ENCODE peak calls at places on chromosome 14, in seven cellular contexts. X is endothelial cell of umbilical vein, R is K562, D is HCT116, S is SK-N-SH, G is HepG2, B is GM12878. M is an unnamed sample.
A peak's percentile ranks its signal among the peaks of the same experiment; 100 is the strongest.

GRCh38 chr14:76050797-76051392 is 65.3 kb downstream of the IFT43 start:
- DNase-seq in X (peak; percentile 72), G (peak; percentile 47), B (peak; percentile 21), R (peak; percentile 39), S (peak; percentile 63), D (peak; percentile 21), M (peak; percentile 75)

GRCh38 chr14:30214456-30215090 is 286.9 kb upstream of the PRKD1 start:
- DNase-seq in B (peak; percentile 8), D (peak; percentile 8), S (peak; percentile 3), X (peak; percentile 65), R (peak; percentile 7), G (peak; percentile 75), M (peak; percentile 75)

GRCh38 chr14:98548071-98548686 is 723.8 kb downstream of the BCL11B start:
- DNase-seq in B (no peak), R (no peak), X (no peak), G (no peak), D (no peak), S (no peak), M (no peak)

GRCh38 chr14:53663709-53664108 is 292.9 kb downstream of the BMP4 start:
- DNase-seq in X (peak; percentile 51), D (peak; percentile 47), S (no peak), R (no peak), G (peak; percentile 76), B (no peak), M (peak; percentile 75)

GRCh38 chr14:103725001-103725682 is 9.5 kb downstream of the ZFYVE21 start:
- DNase-seq in X (no peak), R (no peak), G (no peak), B (no peak), S (no peak), D (no peak), M (no peak)

GRCh38 chr14:91261115-91261514 is 16.6 kb upstream of the GPR68 start:
- DNase-seq in G (no peak), R (no peak), D (no peak), S (no peak), X (no peak), B (no peak), M (no peak)

GRCh38 chr14:68297871-68298468 is 478.4 kb downstream of the RAD51B start:
- DNase-seq in R (no peak), B (no peak), X (peak; percentile 58), S (no peak), D (no peak), G (peak; percentile 49), M (peak; percentile 77)

GRCh38 chr14:104792101-104792884 is 3.3 kb downstream of the AKT1 start:
- DNase-seq in X (peak; percentile 26), G (no peak), S (no peak), B (no peak), D (no peak), R (no peak), M (no peak)

GRCh38 chr14:60753264-60754126 is 18.9 kb downstream of the MNAT1 start:
- DNase-seq in R (no peak), S (no peak), X (no peak), G (no peak), B (peak; percentile 87), D (no peak), M (no peak)

GRCh38 chr14:73997944-73998451 is 21.1 kb downstream of the ENTPD5 start:
- DNase-seq in B (no peak), G (peak; percentile 37), X (no peak), R (no peak), S (no peak), D (no peak), M (no peak)

GRCh38 chr14:55938249-55938791 is 179.9 kb upstream of the PELI2 start:
- DNase-seq in B (no peak), S (no peak), X (peak; percentile 24), R (no peak), D (no peak), G (no peak), M (no peak)

GRCh38 chr14:67938046-67938445 is 118.5 kb downstream of the RAD51B start:
- DNase-seq in G (no peak), B (no peak), D (no peak), S (no peak), R (no peak), X (no peak), M (peak; percentile 5)

GRCh38 chr14:104844306-104845032 is 20.6 kb upstream of the CEP170B start:
- DNase-seq in D (no peak), S (no peak), B (no peak), R (no peak), X (no peak), G (no peak), M (peak; percentile 55)

GRCh38 chr14:66403183-66403582 is 83.0 kb upstream of the CCDC196 start:
- DNase-seq in G (peak; percentile 40), B (no peak), X (peak; percentile 27), R (no peak), D (no peak), S (no peak), M (peak; percentile 52)

GRCh38 chr14:75690010-75690409 is 29.0 kb downstream of the TTLL5 start:
- DNase-seq in R (no peak), D (no peak), G (no peak), X (peak; percentile 66), B (no peak), S (no peak), M (no peak)

DNA sequence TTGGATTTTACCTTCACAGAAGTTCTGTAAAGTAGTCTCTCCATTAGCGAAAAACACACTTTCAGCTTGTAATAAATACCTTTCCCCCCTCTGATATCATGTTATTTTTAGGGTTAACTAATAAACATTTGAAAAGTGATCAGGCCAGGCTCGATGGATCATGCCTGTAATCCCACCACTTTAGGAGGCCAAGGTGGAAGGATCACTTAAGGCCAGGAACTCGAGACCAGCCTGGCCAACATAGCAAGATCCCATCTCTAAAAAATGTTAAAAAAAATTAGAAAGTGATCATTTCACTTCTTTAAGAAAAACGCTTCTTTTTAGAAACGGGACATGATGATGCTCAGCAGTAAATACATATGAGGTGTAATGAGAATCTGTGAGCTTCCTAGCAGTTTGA is 2.0 kb downstream of the CDKL1 start:
- DNase-seq in B (no peak), R (no peak), D (no peak), S (no peak), X (no peak), G (no peak), M (no peak)
- H3K27ac ChIP-seq in B (no peak overlapping the region), R (no peak overlapping the region), D (no peak overlapping the region), S (no peak overlapping the region), X (no peak overlapping the region), G (no peak overlapping the region), M (no peak overlapping the region)

DNA sequence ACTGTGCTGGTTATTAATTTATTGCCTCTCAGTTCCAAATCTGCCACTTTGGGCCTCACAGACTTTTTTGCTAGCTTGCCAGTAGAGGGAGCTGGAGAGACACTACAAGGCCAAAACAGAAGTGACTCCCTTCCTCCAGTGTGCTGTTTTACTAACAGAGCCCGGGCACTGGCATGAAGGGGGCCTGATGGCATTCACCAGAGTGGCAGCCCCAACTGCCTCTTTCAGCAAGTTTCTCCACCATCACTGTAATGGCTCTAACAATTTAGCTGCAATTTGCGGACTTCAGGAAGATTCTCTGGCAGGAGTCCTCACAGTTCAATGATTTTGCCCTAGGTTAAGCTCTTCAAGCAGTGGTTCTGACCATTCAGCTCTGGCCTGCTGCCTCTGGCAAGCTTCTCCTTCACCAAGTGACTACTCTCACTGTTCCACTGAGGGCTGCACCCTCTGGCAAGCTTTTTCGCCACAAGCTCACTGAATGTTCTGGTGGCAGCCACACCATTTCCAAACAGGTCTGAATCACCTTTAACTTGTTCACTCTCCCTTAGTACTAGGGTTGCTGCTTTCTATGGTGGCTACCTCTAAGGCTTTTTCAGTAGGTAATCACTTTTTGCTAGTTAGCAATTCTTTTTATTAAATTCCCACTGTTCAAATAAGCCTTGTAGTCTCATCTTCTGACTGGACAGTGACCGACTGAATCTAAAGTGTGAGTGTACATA is 104.9 kb downstream of the ZC3H14 start:
- DNase-seq in B (peak; percentile 25), X (peak; percentile 64), G (peak; percentile 70), D (peak; percentile 68), R (peak; percentile 25), S (peak; percentile 63), M (peak; percentile 89)
- H3K4me2 ChIP-seq in B (peak overlapping the region; percentile 84), X (no peak overlapping the region), G (peak overlapping the region; percentile 58), D (no peak overlapping the region), R (no peak overlapping the region), S (no peak overlapping the region), M (no peak overlapping the region)

GRCh38 chr14:95695913-95696312 is 9.7 kb downstream of the TCL1B start:
- DNase-seq in D (no peak), X (no peak), G (no peak), S (no peak), B (no peak), R (no peak), M (no peak)

GRCh38 chr14:95696741-95697140 is 10.5 kb downstream of the TCL1B start:
- DNase-seq in G (no peak), B (no peak), S (no peak), D (no peak), X (no peak), R (no peak), M (no peak)

GRCh38 chr14:95699397-95699796 is 13.2 kb downstream of the TCL1B start:
- DNase-seq in S (no peak), G (no peak), B (no peak), R (no peak), X (no peak), D (no peak), M (peak; percentile 34)

GRCh38 chr14:95698287-95698686 is 12.1 kb downstream of the TCL1B start:
- DNase-seq in D (no peak), X (no peak), B (no peak), S (no peak), G (no peak), R (no peak), M (no peak)

GRCh38 chr14:95697764-95698163 is 11.5 kb downstream of the TCL1B start:
- DNase-seq in X (no peak), G (no peak), B (peak; percentile 56), S (no peak), D (no peak), R (no peak), M (no peak)
- TF ChIP-seq POLR2AphosphoS5 in X (no peak), G (no peak), B (no peak), S (no peak), D (no peak), R (no peak), M (no peak)

DNA sequence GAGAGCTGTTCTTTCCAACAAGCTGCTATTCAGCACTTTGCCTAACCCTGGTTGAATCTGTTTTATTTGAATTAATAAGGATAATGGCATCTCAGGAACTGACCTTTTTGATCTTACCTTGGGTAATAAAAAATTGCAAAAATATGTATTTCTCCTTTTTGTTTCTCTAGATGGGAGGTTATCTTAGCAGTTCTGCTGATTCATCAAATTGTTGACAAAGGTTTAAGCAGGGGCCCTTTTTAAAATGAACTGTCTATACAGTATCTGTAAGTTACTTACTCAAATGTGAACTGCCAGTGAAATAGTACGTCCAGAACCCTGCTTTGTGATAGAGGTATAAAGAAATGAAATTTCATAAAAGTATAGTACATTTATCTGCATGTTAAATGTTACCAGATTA is 684 bp downstream of the TSHR start:
- DNase-seq in X (no peak), S (no peak), G (no peak), R (no peak), D (no peak), B (no peak), M (no peak)
- H3K27ac ChIP-seq in X (no peak overlapping the region), S (no peak overlapping the region), G (no peak overlapping the region), R (no peak overlapping the region), D (no peak overlapping the region), B (no peak overlapping the region), M (no peak overlapping the region)